ENCODE peak calls at places on chromosomes 13 and 19, in ten cellular contexts. H is AG08396; J is left lobe of liver; Q is activated CD4-positive, alpha-beta T cell treated with anti-CD3 and anti-CD28 coated beads, Interleukin-2, amount 50 U/mL, for 1 hour; O is MG63; B is type B pancreatic cell; M is left cardiac atrium; T is posterior vena cava; I is brain microvascular endothelial cell; F is stimulated activated CD4-positive, alpha-beta T cell treated with anti-CD3 and anti-CD28 coated beads, Interleukin-1b, Interleukin-23, amount 100 ng/mL, for 24 hours. V is an unnamed sample.

GRCh38 chr13:33258437-33259193 is 26.9 kb downstream of the STARD13 start:
- DNase-seq in H (no peak), J (no peak), Q (no peak), O (no peak), B (no peak), M (no peak), T (no peak), I (no peak), F (no peak), V (no peak)

GRCh38 chr13:107512551-107512950 is 702.8 kb downstream of the LIG4 start:
- DNase-seq in H (no peak), J (no peak), Q (no peak), O (no peak), B (no peak), M (no peak), T (no peak), I (no peak), F (no peak), V (no peak)

GRCh38 chr19:37655689-37656491 is 625 bp upstream of the ZFP30 start:
- DNase-seq in H (peak; percentile 92), J (peak; percentile 88), Q (peak; percentile 81), O (peak; percentile 85), B (peak; percentile 89), M (peak; percentile 89), T (peak; percentile 93), I (peak; percentile 69), F (peak; percentile 68), V (peak; percentile 87)

GRCh38 chr13:32804673-32805260 is 211.5 kb upstream of the KL start:
- DNase-seq in H (peak; percentile 20), J (no peak), Q (no peak), O (no peak), B (no peak), M (no peak), T (no peak), I (no peak), F (no peak), V (peak; percentile 34)

GRCh38 chr13:112741835-112742570 is 52.2 kb downstream of the ATP11A start:
- DNase-seq in H (no peak), J (no peak), Q (no peak), O (no peak), B (no peak), M (no peak), T (no peak), I (no peak), F (no peak), V (no peak)

GRCh38 chr19:10797541-10798256 is 38.3 kb downstream of the TMED1 start:
- DNase-seq in H (no peak), J (no peak), Q (peak; percentile 77), O (no peak), B (no peak), M (no peak), T (no peak), I (no peak), F (peak; percentile 47), V (no peak)

GRCh38 chr19:28542394-28543243 is 670.3 kb downstream of the UQCRFS1 start:
- DNase-seq in H (no peak), J (no peak), Q (no peak), O (no peak), B (no peak), M (no peak), T (no peak), I (no peak), F (no peak), V (no peak)

GRCh38 chr19:21197589-21198295 is 55.9 kb downstream of the ZNF431 start:
- DNase-seq in H (no peak), J (no peak), Q (no peak), O (no peak), B (no peak), M (no peak), T (no peak), I (no peak), F (no peak), V (no peak)

GRCh38 chr13:37995052-37995451 is 125.5 kb upstream of the TRPC4 start:
- DNase-seq in H (no peak), J (no peak), Q (no peak), O (no peak), B (no peak), M (no peak), T (no peak), I (peak; percentile 42), F (no peak), V (peak; percentile 17)